ENCODE peak calls at places on chromosomes 16 and 17, in ten cellular contexts. J is fibroblast of lung, K is retinal pigment epithelial cell, P is fibroblast of pulmonary artery, B is HL-60, H is stomach, N is lower leg skin, I is ovary, O is uterus, C is keratinocyte. F is an unnamed sample.

GRCh38 chr17:21542070-21542469 is 150.3 kb upstream of the KCNJ18 start:
- DNase-seq in J (no peak), K (no peak), P (no peak), B (no peak), H (no peak), N (no peak), I (no peak), O (no peak), C (no peak), F (no peak)

GRCh38 chr16:89764711-89765201 is 43.4 kb downstream of the ZNF276 start:
- DNase-seq in J (no peak), K (no peak), P (no peak), B (peak; percentile 73), H (peak; percentile 86), N (peak; percentile 54), I (no peak), O (no peak), C (no peak), F (peak; percentile 82)

GRCh38 chr16:23694707-23695373 is 16.2 kb downstream of the PLK1 start:
- DNase-seq in J (peak; percentile 33), K (no peak), P (peak; percentile 37), B (no peak), H (no peak), N (no peak), I (no peak), O (no peak), C (no peak), F (no peak)

GRCh38 chr16:89099905-89100304 is 6.3 kb downstream of the ACSF3 start:
- DNase-seq in J (peak; percentile 35), K (no peak), P (no peak), B (peak; percentile 43), H (no peak), N (no peak), I (no peak), O (no peak), C (no peak), F (no peak)

GRCh38 chr16:11535494-11535893 is 51.2 kb downstream of the LITAF start:
- DNase-seq in J (no peak), K (no peak), P (no peak), B (no peak), H (no peak), N (peak; percentile 60), I (no peak), O (no peak), C (peak; percentile 25), F (no peak)

GRCh38 chr16:65524997-65525396 is 403.1 kb upstream of the CDH11 start:
- DNase-seq in J (peak; percentile 79), K (peak; percentile 13), P (peak; percentile 81), B (no peak), H (no peak), N (no peak), I (no peak), O (no peak), C (no peak), F (peak; percentile 96)

GRCh38 chr16:3054965-3055733 is 8.8 kb downstream of the MMP25 start:
- DNase-seq in J (no peak), K (no peak), P (no peak), B (peak; percentile 90), H (no peak), N (no peak), I (no peak), O (no peak), C (no peak), F (no peak)

GRCh38 chr17:77322534-77323412 is 182.0 kb downstream of the SEC14L1 start:
- DNase-seq in J (peak; percentile 99), K (peak; percentile 98), P (peak; percentile 99), B (peak; percentile 60), H (peak; percentile 76), N (peak; percentile 81), I (peak; percentile 85), O (peak; percentile 93), C (peak; percentile 71), F (peak; percentile 100)

GRCh38 chr17:8889458-8890210 is 22.2 kb upstream of the PIK3R6 start:
- DNase-seq in J (no peak), K (no peak), P (no peak), B (no peak), H (no peak), N (no peak), I (no peak), O (no peak), C (no peak), F (no peak)

GRCh38 chr17:8885968-8886674 is 18.6 kb upstream of the PIK3R6 start:
- DNase-seq in J (no peak), K (no peak), P (no peak), B (no peak), H (no peak), N (no peak), I (no peak), O (no peak), C (no peak), F (no peak)

GRCh38 chr17:8890671-8891070 is 23.2 kb upstream of the PIK3R6 start:
- DNase-seq in J (no peak), K (no peak), P (no peak), B (no peak), H (no peak), N (no peak), I (no peak), O (no peak), C (no peak), F (no peak)

GRCh38 chr17:8888704-8889302 is 21.3 kb upstream of the PIK3R6 start:
- DNase-seq in J (no peak), K (no peak), P (no peak), B (no peak), H (no peak), N (no peak), I (no peak), O (no peak), C (no peak), F (no peak)

GRCh38 chr17:8887834-8888703 is 20.6 kb upstream of the PIK3R6 start:
- DNase-seq in J (peak; percentile 38), K (no peak), P (peak; percentile 31), B (no peak), H (no peak), N (no peak), I (peak; percentile 22), O (no peak), C (no peak), F (peak; percentile 41)
- TF ChIP-seq CTCF in J (peak; percentile 46), K (peak; percentile 32), P (peak; percentile 38), B (no peak), H (no peak), N (no peak), I (no peak), O (no peak), C (peak; percentile 26), F (peak; percentile 38)

GRCh38 chr17:74585711-74586110 is 6.4 kb downstream of the CD300LD start:
- DNase-seq in J (no peak), K (no peak), P (no peak), B (no peak), H (no peak), N (no peak), I (no peak), O (no peak), C (no peak), F (no peak)

GRCh38 chr17:74584714-74585113 is 7.4 kb downstream of the CD300LD start:
- DNase-seq in J (no peak), K (no peak), P (no peak), B (no peak), H (no peak), N (no peak), I (no peak), O (no peak), C (no peak), F (no peak)

GRCh38 chr17:74579910-74580309 is 12.2 kb downstream of the CD300LD start:
- DNase-seq in J (no peak), K (no peak), P (no peak), B (no peak), H (no peak), N (no peak), I (no peak), O (no peak), C (no peak), F (no peak)

GRCh38 chr17:74582633-74583032 is 9.4 kb downstream of the CD300LD start:
- DNase-seq in J (no peak), K (no peak), P (no peak), B (no peak), H (no peak), N (no peak), I (no peak), O (no peak), C (no peak), F (no peak)

DNA sequence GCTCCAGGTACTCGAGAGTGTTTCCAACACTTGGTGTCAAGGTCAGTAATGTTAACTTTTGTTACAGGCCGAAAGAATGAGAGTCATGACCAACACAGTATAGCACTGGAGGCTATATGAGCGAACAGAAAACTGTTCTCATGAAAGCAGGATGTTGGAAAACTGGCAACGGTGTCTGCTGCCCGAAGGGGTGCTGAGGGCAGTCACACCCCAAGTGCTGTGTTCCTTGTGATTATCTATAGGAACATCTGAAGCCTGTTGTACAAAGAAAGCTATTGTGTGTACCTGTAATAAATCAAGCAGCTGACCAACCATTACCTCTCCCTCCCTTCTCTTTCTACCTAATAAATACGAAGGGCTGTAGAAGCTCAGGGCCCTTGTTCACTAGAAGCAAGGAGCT is 7.8 kb downstream of the CD300LD start:
- DNase-seq in J (no peak), K (no peak), P (no peak), B (no peak), H (no peak), N (no peak), I (no peak), O (no peak), C (no peak), F (no peak)
- H3K4me3 ChIP-seq in J (no peak overlapping the region), K (no peak overlapping the region), P (no peak overlapping the region), B (no peak overlapping the region), H (no peak overlapping the region), N (no peak overlapping the region), I (no peak overlapping the region), O (no peak overlapping the region), C (no peak overlapping the region), F (no peak overlapping the region)

DNA sequence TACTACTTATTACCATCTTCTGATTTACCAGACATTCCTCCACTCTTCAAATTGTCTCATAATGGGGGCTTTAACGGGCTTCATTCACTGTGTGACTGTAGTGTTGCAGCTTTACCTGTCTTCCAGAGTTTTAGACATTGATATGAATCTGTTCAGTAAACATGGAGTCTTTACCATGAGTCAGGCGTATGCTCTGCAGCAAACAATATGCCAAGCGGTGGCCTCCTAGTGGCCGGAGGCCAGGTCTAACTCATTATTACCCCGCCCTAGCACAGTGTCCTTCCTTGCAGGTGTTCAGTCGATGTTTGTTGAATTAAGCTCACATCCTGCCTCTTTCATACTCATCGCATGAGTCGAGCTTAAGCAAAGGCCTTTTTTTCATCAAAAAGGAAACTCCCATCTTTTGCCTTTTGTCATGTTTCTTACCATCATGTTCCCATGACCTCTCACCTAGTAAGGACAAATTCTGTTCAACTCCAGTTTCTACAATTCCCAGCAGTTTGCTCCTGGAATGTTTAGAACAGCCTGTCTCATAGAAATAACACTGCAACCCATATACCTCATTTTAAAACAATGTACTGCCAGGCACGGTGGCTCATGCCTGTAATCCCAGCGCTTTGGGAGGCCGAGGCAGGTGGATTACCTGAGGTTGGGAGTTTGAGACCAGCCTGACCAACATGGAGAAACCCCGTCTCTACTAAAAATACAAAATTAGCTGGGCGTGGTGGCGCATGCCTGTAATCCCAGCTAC is 39.4 kb downstream of the TUBD1 start:
- DNase-seq in J (peak; percentile 98), K (no peak), P (peak; percentile 92), B (no peak), H (peak; percentile 91), N (no peak), I (no peak), O (no peak), C (peak; percentile 93), F (peak; percentile 96)
- TF ChIP-seq CTCF in J (no peak), K (peak; percentile 55), P (peak; percentile 50), B (no peak), H (no peak), N (no peak), I (no peak), O (peak; percentile 11), C (peak; percentile 84), F (peak; percentile 60)

GRCh38 chr16:56749806-56750491 is 20.0 kb downstream of the NUP93 start:
- DNase-seq in J (no peak), K (no peak), P (peak; percentile 4), B (no peak), H (no peak), N (no peak), I (no peak), O (no peak), C (no peak), F (no peak)
- H3K4me3 ChIP-seq in J (no peak overlapping the region), K (no peak overlapping the region), P (no peak overlapping the region), B (no peak overlapping the region), H (no peak overlapping the region), N (no peak overlapping the region), I (no peak overlapping the region), O (no peak overlapping the region), C (no peak overlapping the region), F (no peak overlapping the region)

F was measured in fibroblast of villous mesenchyme.